ENCODE peak calls at places on chromosomes 4 and X, in eight cellular contexts. W, Q, E, J, N, V, U and F are unnamed samples.

GRCh38 chrX:50609796-50610195 is 139.2 kb upstream of the DGKK start:
- DNase-seq in W (no peak), V (no peak), E (peak), J (no peak), Q (no peak), U (no peak), N (no peak), F (peak)

GRCh38 chr4:171727185-171727584 is 86.0 kb upstream of the GALNTL6 start:
- DNase-seq in U (no peak), N (no peak), E (no peak), Q (no peak), J (no peak), V (no peak), W (no peak), F (no peak)

GRCh38 chr4:138639018-138639876 is 376.3 kb upstream of the NOCT start:
- DNase-seq in V (no peak), E (peak), Q (no peak), N (peak), J (no peak), U (no peak), W (peak), F (peak)

GRCh38 chr4:34009951-34010350 is 2234.4 kb downstream of the ARAP2 start:
- DNase-seq in U (no peak), V (no peak), J (no peak), N (no peak), Q (no peak), E (no peak), W (no peak), F (peak)

GRCh38 chr4:5364406-5364805 is 313.1 kb downstream of the STK32B start:
- DNase-seq in U (no peak), W (no peak), Q (no peak), V (no peak), J (no peak), E (no peak), N (no peak), F (no peak)

GRCh38 chrX:15349046-15349445 is 13.7 kb upstream of the PIGA start:
- DNase-seq in W (peak), E (peak), N (peak), V (peak), J (peak), U (peak), Q (no peak), F (peak)

GRCh38 chr4:34181311-34181808 is 2063.0 kb downstream of the ARAP2 start:
- DNase-seq in V (no peak), U (no peak), Q (no peak), W (no peak), N (peak), J (no peak), E (peak), F (peak)

GRCh38 chrX:140762061-140762460 is 52.5 kb downstream of the LINC00632 start:
- DNase-seq in U (peak), J (peak), E (peak), N (peak), V (peak), Q (no peak), W (peak), F (peak)

GRCh38 chr4:118801895-118802575 is 33.9 kb downstream of the SEC24D start:
- DNase-seq in U (no peak), W (no peak), N (no peak), E (peak), V (no peak), Q (no peak), J (no peak), F (no peak)

GRCh38 chr4:147003956-147004580 is 58.4 kb upstream of the TTC29 start:
- DNase-seq in U (no peak), W (no peak), J (no peak), E (no peak), V (no peak), Q (no peak), N (no peak), F (no peak)

GRCh38 chrX:103918584-103919335 is 43.7 kb upstream of the TMSB15B start:
- DNase-seq in N (peak), E (peak), J (peak), V (peak), W (peak), Q (peak), U (peak), F (peak)

DNA sequence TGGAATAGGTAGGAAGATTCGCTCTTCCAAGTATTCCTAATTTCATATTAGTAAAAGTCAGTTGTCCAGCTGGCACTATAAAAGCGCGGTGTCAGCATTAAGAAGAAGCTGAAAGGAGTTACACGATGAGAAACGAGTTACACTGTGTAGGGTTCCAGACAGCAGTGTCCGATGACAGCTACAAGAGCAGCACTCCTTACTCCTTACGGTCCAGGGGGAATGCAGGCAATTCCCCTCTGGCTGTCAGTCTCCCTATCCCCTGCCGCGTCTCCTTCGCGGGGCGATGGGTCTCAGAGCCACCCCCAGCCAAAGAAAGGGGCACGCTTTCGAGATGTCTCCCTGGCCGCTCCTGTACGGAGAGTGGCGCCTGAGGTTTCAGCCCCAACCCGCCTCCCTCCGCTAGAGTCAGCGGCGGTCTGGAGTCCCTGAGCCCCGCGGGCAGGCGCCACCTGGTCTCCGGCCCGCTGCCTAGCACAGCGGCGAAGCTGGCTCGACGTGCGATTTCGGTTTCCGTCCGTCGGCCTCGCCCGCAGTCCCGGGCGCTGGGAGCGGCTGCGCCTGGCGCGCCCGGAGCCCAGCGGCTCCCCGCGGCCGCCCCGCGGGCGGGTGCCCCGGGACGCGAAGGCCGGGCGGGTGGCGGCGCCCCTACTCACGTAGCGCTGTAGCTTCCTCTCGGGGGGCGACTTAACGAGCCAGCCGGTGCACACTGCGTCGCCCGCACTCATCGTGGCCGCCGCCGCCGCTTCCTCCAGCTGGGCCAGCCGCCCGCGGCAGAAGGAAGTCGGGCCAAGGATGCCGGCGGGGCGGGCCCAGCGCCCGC is at the start of gene GAB3:
- DNase-seq in Q (peak), W (peak), J (no peak), N (peak), E (peak), V (peak), U (peak), F (no peak)
- H3K9ac ChIP-seq in Q (no peak), W (no peak), J (no peak), N (no peak), E (peak), V (peak), U (no peak), F (no peak)

DNA sequence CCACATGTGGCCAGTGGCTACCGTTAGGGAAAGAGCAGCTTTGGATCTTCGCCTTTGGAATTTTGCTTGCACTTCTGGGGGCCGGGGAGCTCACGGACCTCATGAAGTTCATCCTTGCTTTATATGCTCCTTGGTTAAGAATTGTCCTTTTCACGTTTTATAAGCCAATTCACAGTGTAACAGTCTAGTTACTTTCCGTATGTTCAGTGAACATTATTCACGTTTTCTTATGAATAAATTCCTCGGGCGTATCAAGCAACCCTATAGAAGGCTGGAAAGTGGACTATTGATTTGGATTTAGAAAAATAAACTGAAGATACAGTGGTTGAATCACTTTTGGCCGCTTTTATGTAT is 714 bp upstream of the PDLIM5 start:
- DNase-seq in U (no peak), W (peak), V (peak), Q (no peak), J (no peak), E (peak), N (no peak), F (no peak)
- H3K9ac ChIP-seq in U (no peak), W (peak), V (peak), Q (peak), J (no peak), E (peak), N (peak), F (peak)

GRCh38 chrX:2708016-2708415 is 16.9 kb downstream of the CD99 start:
- DNase-seq in Q (no peak), W (no peak), J (no peak), V (peak), N (peak), E (peak), U (no peak), F (peak)
- H3K9ac ChIP-seq in Q (no peak), W (peak), J (no peak), V (peak), N (peak), E (peak), U (no peak), F (peak)

GRCh38 chr4:10535900-10536299 is 78.7 kb upstream of the ZNF518B start:
- DNase-seq in J (peak), E (no peak), W (no peak), V (no peak), U (peak), N (no peak), Q (no peak), F (no peak)

GRCh38 chr4:10529256-10529890 is 72.1 kb upstream of the ZNF518B start:
- DNase-seq in V (no peak), J (no peak), N (peak), Q (no peak), W (no peak), U (no peak), E (peak), F (peak)

GRCh38 chr4:10529891-10530786 is 72.9 kb upstream of the ZNF518B start:
- DNase-seq in J (no peak), Q (no peak), N (no peak), E (no peak), U (no peak), V (no peak), W (no peak), F (peak)

GRCh38 chr4:10534820-10535219 is 77.6 kb upstream of the ZNF518B start:
- DNase-seq in N (no peak), E (no peak), U (no peak), V (no peak), W (no peak), Q (no peak), J (no peak), F (no peak)

DNA sequence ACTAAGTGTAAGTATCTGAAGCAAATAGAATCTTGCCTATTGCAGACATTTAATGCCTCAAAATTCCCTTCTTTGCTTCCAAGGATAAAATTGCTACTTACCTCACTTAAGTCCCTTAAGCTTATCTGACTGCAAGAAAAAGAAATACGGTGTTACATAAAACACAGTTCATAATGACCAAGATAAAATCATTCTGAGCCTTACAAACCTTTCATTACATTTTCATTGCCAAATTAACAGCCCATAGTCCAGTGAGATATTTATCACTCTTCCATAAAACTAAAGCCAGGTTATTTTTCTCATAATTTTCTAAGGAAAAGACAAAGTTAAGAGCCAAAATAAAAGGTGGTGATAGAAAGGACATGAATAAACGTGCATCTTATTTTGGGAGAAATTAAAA is 74.9 kb upstream of the ZNF518B start:
- DNase-seq in U (no peak), E (no peak), V (no peak), Q (no peak), W (no peak), N (no peak), J (no peak), F (no peak)
- H3K9ac ChIP-seq in U (no peak), E (no peak), V (no peak), Q (no peak), W (no peak), N (no peak), J (no peak), F (no peak)

DNA sequence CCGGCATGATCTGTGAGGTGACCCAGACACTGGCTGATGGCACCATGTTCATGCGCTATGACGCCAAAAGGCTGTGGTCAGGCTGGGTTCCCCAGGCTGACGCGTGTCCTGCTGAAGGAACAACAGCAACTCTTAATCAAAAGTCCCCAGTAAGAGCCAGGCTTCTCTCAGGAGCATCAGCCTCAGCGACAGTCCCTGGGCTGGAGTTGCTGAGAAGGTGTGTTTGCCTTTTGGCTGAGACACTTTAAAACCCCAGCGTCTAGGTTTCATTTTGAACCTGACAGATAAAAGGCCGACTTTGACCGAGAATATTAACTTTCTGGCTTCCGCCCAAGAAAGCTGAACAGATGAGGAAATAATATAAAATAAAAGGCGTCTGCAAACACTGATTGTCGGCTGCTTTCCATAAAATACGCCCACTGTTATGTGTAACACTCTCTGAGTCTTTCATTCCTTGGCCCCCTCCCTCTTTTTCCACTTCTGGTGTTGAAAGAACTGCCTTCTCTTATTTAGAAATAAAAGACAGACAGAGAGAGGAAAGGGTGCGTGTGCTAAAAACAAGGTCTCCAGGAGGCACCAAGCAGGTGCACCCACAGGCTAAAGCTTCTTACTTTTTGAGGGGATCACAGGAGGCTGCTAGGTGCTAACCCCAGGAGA is 373.6 kb downstream of the MID1IP1 start:
- DNase-seq in E (peak), W (no peak), V (no peak), U (no peak), Q (no peak), J (no peak), N (peak), F (no peak)
- H3K9ac ChIP-seq in E (no peak), W (no peak), V (no peak), U (no peak), Q (no peak), J (no peak), N (no peak), F (no peak)

GRCh38 chrX:143634701-143635442 is 1.0 kb downstream of the SLITRK4 start:
- DNase-seq in E (no peak), J (peak), U (peak), W (no peak), N (peak), V (no peak), Q (peak), F (no peak)
- H3K9ac ChIP-seq in E (no peak), J (peak), U (no peak), W (no peak), N (no peak), V (no peak), Q (no peak), F (no peak)

DNA sequence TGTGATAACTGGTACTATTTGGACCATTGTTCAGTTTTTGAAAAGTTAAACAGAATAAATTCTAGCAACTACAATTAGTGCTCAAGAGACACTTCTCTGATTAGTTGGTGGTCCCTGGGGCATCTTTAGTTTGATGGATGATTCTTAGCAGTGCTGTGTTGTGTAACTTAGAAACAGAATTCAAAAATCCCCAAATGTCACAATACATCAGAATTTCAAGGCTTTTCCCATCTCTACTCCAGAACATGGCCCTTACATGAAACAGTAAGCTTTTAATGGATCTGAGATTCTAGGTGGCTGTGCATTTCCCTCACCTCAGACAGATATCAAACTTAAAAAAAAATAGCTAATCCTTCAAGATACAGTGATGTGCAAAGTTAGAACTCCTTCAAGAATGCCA is 104.4 kb upstream of the CXCL13 start:
- DNase-seq in J (no peak), V (no peak), U (no peak), W (no peak), Q (no peak), E (no peak), N (no peak), F (no peak)
- H3K9ac ChIP-seq in J (no peak), V (no peak), U (no peak), W (no peak), Q (no peak), E (no peak), N (no peak), F (no peak)